ENCODE peak calls at places on chromosomes 2 and 18, in eight cellular contexts. One of them, this sample, is unnamed.

GRCh38 chr2:152127628-152128027 is 28.8 kb upstream of the CACNB4 start:
- DNase-seq in cerebellar cortex: no peak
- DNase-seq in germinal center: no peak
- DNase-seq in fibroblast of the conjunctiva: no peak
- DNase-seq in activated CD8-positive, alpha-beta memory T cell treated with anti-CD3 and anti-CD28 coated beads for 1 hour: no peak
- DNase-seq in IMR-90: no peak
- DNase-seq in stimulated activated CD8-positive, alpha-beta memory T cell treated with anti-CD3 and anti-CD28 coated beads, Interleukin-12 subunit alpha, Interleukin-12 subunit beta, amount 100 ng/mL, for 1 hour: no peak
- DNase-seq in naive thymus-derived CD8-positive, alpha-beta T cell: no peak
- DNase-seq in this sample: no peak

GRCh38 chr18:62334110-62334509 is 9.0 kb downstream of the TNFRSF11A start:
- DNase-seq in cerebellar cortex: no peak
- DNase-seq in germinal center: no peak
- DNase-seq in fibroblast of the conjunctiva: no peak
- DNase-seq in activated CD8-positive, alpha-beta memory T cell treated with anti-CD3 and anti-CD28 coated beads for 1 hour: no peak
- DNase-seq in IMR-90: peak
- DNase-seq in stimulated activated CD8-positive, alpha-beta memory T cell treated with anti-CD3 and anti-CD28 coated beads, Interleukin-12 subunit alpha, Interleukin-12 subunit beta, amount 100 ng/mL, for 1 hour: no peak
- DNase-seq in naive thymus-derived CD8-positive, alpha-beta T cell: no peak
- DNase-seq in this sample: no peak

GRCh38 chr2:222797308-222797707 is 63.5 kb upstream of the ACSL3 start:
- DNase-seq in cerebellar cortex: peak
- DNase-seq in germinal center: peak
- DNase-seq in fibroblast of the conjunctiva: peak
- DNase-seq in activated CD8-positive, alpha-beta memory T cell treated with anti-CD3 and anti-CD28 coated beads for 1 hour: no peak
- DNase-seq in IMR-90: peak
- DNase-seq in stimulated activated CD8-positive, alpha-beta memory T cell treated with anti-CD3 and anti-CD28 coated beads, Interleukin-12 subunit alpha, Interleukin-12 subunit beta, amount 100 ng/mL, for 1 hour: no peak
- DNase-seq in naive thymus-derived CD8-positive, alpha-beta T cell: no peak
- DNase-seq in this sample: peak

GRCh38 chr2:231455890-231456289 is 8.4 kb downstream of the NCL start:
- DNase-seq in cerebellar cortex: no peak
- DNase-seq in germinal center: no peak
- DNase-seq in fibroblast of the conjunctiva: no peak
- DNase-seq in activated CD8-positive, alpha-beta memory T cell treated with anti-CD3 and anti-CD28 coated beads for 1 hour: no peak
- DNase-seq in IMR-90: no peak
- DNase-seq in stimulated activated CD8-positive, alpha-beta memory T cell treated with anti-CD3 and anti-CD28 coated beads, Interleukin-12 subunit alpha, Interleukin-12 subunit beta, amount 100 ng/mL, for 1 hour: no peak
- DNase-seq in naive thymus-derived CD8-positive, alpha-beta T cell: no peak
- DNase-seq in this sample: no peak

GRCh38 chr2:235495373-235496238 is 1.8 kb downstream of the AGAP1 start:
- DNase-seq in cerebellar cortex: peak
- DNase-seq in germinal center: no peak
- DNase-seq in fibroblast of the conjunctiva: no peak
- DNase-seq in activated CD8-positive, alpha-beta memory T cell treated with anti-CD3 and anti-CD28 coated beads for 1 hour: no peak
- DNase-seq in IMR-90: no peak
- DNase-seq in stimulated activated CD8-positive, alpha-beta memory T cell treated with anti-CD3 and anti-CD28 coated beads, Interleukin-12 subunit alpha, Interleukin-12 subunit beta, amount 100 ng/mL, for 1 hour: no peak
- DNase-seq in naive thymus-derived CD8-positive, alpha-beta T cell: no peak
- DNase-seq in this sample: no peak

GRCh38 chr2:213995400-213996105 is 415.3 kb upstream of the VWC2L start:
- DNase-seq in cerebellar cortex: no peak
- DNase-seq in germinal center: no peak
- DNase-seq in fibroblast of the conjunctiva: peak
- DNase-seq in activated CD8-positive, alpha-beta memory T cell treated with anti-CD3 and anti-CD28 coated beads for 1 hour: no peak
- DNase-seq in IMR-90: peak
- DNase-seq in stimulated activated CD8-positive, alpha-beta memory T cell treated with anti-CD3 and anti-CD28 coated beads, Interleukin-12 subunit alpha, Interleukin-12 subunit beta, amount 100 ng/mL, for 1 hour: no peak
- DNase-seq in naive thymus-derived CD8-positive, alpha-beta T cell: no peak
- DNase-seq in this sample: peak

GRCh38 chr2:73112913-73113633 is at the start of gene RAB11FIP5:
- DNase-seq in cerebellar cortex: peak
- DNase-seq in germinal center: peak
- DNase-seq in fibroblast of the conjunctiva: peak
- DNase-seq in activated CD8-positive, alpha-beta memory T cell treated with anti-CD3 and anti-CD28 coated beads for 1 hour: peak
- DNase-seq in IMR-90: peak
- DNase-seq in stimulated activated CD8-positive, alpha-beta memory T cell treated with anti-CD3 and anti-CD28 coated beads, Interleukin-12 subunit alpha, Interleukin-12 subunit beta, amount 100 ng/mL, for 1 hour: peak
- DNase-seq in naive thymus-derived CD8-positive, alpha-beta T cell: peak
- DNase-seq in this sample: peak

GRCh38 chr2:36476411-36476810 is 120.8 kb downstream of the CRIM1 start:
- DNase-seq in cerebellar cortex: no peak
- DNase-seq in germinal center: no peak
- DNase-seq in fibroblast of the conjunctiva: no peak
- DNase-seq in activated CD8-positive, alpha-beta memory T cell treated with anti-CD3 and anti-CD28 coated beads for 1 hour: no peak
- DNase-seq in IMR-90: no peak
- DNase-seq in stimulated activated CD8-positive, alpha-beta memory T cell treated with anti-CD3 and anti-CD28 coated beads, Interleukin-12 subunit alpha, Interleukin-12 subunit beta, amount 100 ng/mL, for 1 hour: no peak
- DNase-seq in naive thymus-derived CD8-positive, alpha-beta T cell: no peak
- DNase-seq in this sample: no peak

GRCh38 chr2:221716434-221717303 is 144.6 kb upstream of the EPHA4 start:
- DNase-seq in cerebellar cortex: no peak
- DNase-seq in germinal center: no peak
- DNase-seq in fibroblast of the conjunctiva: no peak
- DNase-seq in activated CD8-positive, alpha-beta memory T cell treated with anti-CD3 and anti-CD28 coated beads for 1 hour: no peak
- DNase-seq in IMR-90: peak
- DNase-seq in stimulated activated CD8-positive, alpha-beta memory T cell treated with anti-CD3 and anti-CD28 coated beads, Interleukin-12 subunit alpha, Interleukin-12 subunit beta, amount 100 ng/mL, for 1 hour: no peak
- DNase-seq in naive thymus-derived CD8-positive, alpha-beta T cell: no peak
- DNase-seq in this sample: no peak

GRCh38 chr18:46301081-46301480 is 196.9 kb downstream of the HAUS1 start:
- DNase-seq in cerebellar cortex: no peak
- DNase-seq in germinal center: no peak
- DNase-seq in fibroblast of the conjunctiva: no peak
- DNase-seq in activated CD8-positive, alpha-beta memory T cell treated with anti-CD3 and anti-CD28 coated beads for 1 hour: no peak
- DNase-seq in IMR-90: no peak
- DNase-seq in stimulated activated CD8-positive, alpha-beta memory T cell treated with anti-CD3 and anti-CD28 coated beads, Interleukin-12 subunit alpha, Interleukin-12 subunit beta, amount 100 ng/mL, for 1 hour: no peak
- DNase-seq in naive thymus-derived CD8-positive, alpha-beta T cell: no peak
- DNase-seq in this sample: peak

GRCh38 chr2:14944562-14945346 is 312.2 kb downstream of the LRATD1 start:
- DNase-seq in cerebellar cortex: peak
- DNase-seq in germinal center: no peak
- DNase-seq in fibroblast of the conjunctiva: peak
- DNase-seq in activated CD8-positive, alpha-beta memory T cell treated with anti-CD3 and anti-CD28 coated beads for 1 hour: no peak
- DNase-seq in IMR-90: peak
- DNase-seq in stimulated activated CD8-positive, alpha-beta memory T cell treated with anti-CD3 and anti-CD28 coated beads, Interleukin-12 subunit alpha, Interleukin-12 subunit beta, amount 100 ng/mL, for 1 hour: no peak
- DNase-seq in naive thymus-derived CD8-positive, alpha-beta T cell: no peak
- DNase-seq in this sample: peak

GRCh38 chr2:212956665-212957064 is 194.7 kb downstream of the IKZF2 start:
- DNase-seq in cerebellar cortex: no peak
- DNase-seq in germinal center: no peak
- DNase-seq in fibroblast of the conjunctiva: no peak
- DNase-seq in activated CD8-positive, alpha-beta memory T cell treated with anti-CD3 and anti-CD28 coated beads for 1 hour: no peak
- DNase-seq in IMR-90: no peak
- DNase-seq in stimulated activated CD8-positive, alpha-beta memory T cell treated with anti-CD3 and anti-CD28 coated beads, Interleukin-12 subunit alpha, Interleukin-12 subunit beta, amount 100 ng/mL, for 1 hour: no peak
- DNase-seq in naive thymus-derived CD8-positive, alpha-beta T cell: no peak
- DNase-seq in this sample: no peak

GRCh38 chr2:160493227-160494028 is at the start of gene RBMS1:
- DNase-seq in cerebellar cortex: no peak
- DNase-seq in germinal center: peak
- DNase-seq in fibroblast of the conjunctiva: peak
- DNase-seq in activated CD8-positive, alpha-beta memory T cell treated with anti-CD3 and anti-CD28 coated beads for 1 hour: peak
- DNase-seq in IMR-90: peak
- DNase-seq in stimulated activated CD8-positive, alpha-beta memory T cell treated with anti-CD3 and anti-CD28 coated beads, Interleukin-12 subunit alpha, Interleukin-12 subunit beta, amount 100 ng/mL, for 1 hour: peak
- DNase-seq in naive thymus-derived CD8-positive, alpha-beta T cell: peak
- DNase-seq in this sample: no peak

GRCh38 chr2:47065771-47066380 is 89.2 kb downstream of the STPG4 start:
- DNase-seq in cerebellar cortex: no peak
- DNase-seq in germinal center: no peak
- DNase-seq in fibroblast of the conjunctiva: no peak
- DNase-seq in activated CD8-positive, alpha-beta memory T cell treated with anti-CD3 and anti-CD28 coated beads for 1 hour: no peak
- DNase-seq in IMR-90: peak
- DNase-seq in stimulated activated CD8-positive, alpha-beta memory T cell treated with anti-CD3 and anti-CD28 coated beads, Interleukin-12 subunit alpha, Interleukin-12 subunit beta, amount 100 ng/mL, for 1 hour: no peak
- DNase-seq in naive thymus-derived CD8-positive, alpha-beta T cell: no peak
- DNase-seq in this sample: no peak

GRCh38 chr2:162874412-162874811 is 35.8 kb upstream of the KCNH7 start:
- DNase-seq in cerebellar cortex: no peak
- DNase-seq in germinal center: no peak
- DNase-seq in fibroblast of the conjunctiva: no peak
- DNase-seq in activated CD8-positive, alpha-beta memory T cell treated with anti-CD3 and anti-CD28 coated beads for 1 hour: no peak
- DNase-seq in IMR-90: no peak
- DNase-seq in stimulated activated CD8-positive, alpha-beta memory T cell treated with anti-CD3 and anti-CD28 coated beads, Interleukin-12 subunit alpha, Interleukin-12 subunit beta, amount 100 ng/mL, for 1 hour: no peak
- DNase-seq in naive thymus-derived CD8-positive, alpha-beta T cell: no peak
- DNase-seq in this sample: no peak

GRCh38 chr2:11588228-11589110 is 54.6 kb downstream of the GREB1 start:
- DNase-seq in cerebellar cortex: no peak
- DNase-seq in germinal center: no peak
- DNase-seq in fibroblast of the conjunctiva: no peak
- DNase-seq in activated CD8-positive, alpha-beta memory T cell treated with anti-CD3 and anti-CD28 coated beads for 1 hour: no peak
- DNase-seq in IMR-90: no peak
- DNase-seq in stimulated activated CD8-positive, alpha-beta memory T cell treated with anti-CD3 and anti-CD28 coated beads, Interleukin-12 subunit alpha, Interleukin-12 subunit beta, amount 100 ng/mL, for 1 hour: no peak
- DNase-seq in naive thymus-derived CD8-positive, alpha-beta T cell: no peak
- DNase-seq in this sample: no peak

GRCh38 chr2:154133823-154134222 is 262.1 kb downstream of the GALNT13 start:
- DNase-seq in cerebellar cortex: peak
- DNase-seq in germinal center: no peak
- DNase-seq in fibroblast of the conjunctiva: peak
- DNase-seq in activated CD8-positive, alpha-beta memory T cell treated with anti-CD3 and anti-CD28 coated beads for 1 hour: no peak
- DNase-seq in IMR-90: no peak
- DNase-seq in stimulated activated CD8-positive, alpha-beta memory T cell treated with anti-CD3 and anti-CD28 coated beads, Interleukin-12 subunit alpha, Interleukin-12 subunit beta, amount 100 ng/mL, for 1 hour: no peak
- DNase-seq in naive thymus-derived CD8-positive, alpha-beta T cell: no peak
- DNase-seq in this sample: no peak

GRCh38 chr2:162579169-162579568 is 235.2 kb downstream of the GCA start:
- DNase-seq in cerebellar cortex: no peak
- DNase-seq in germinal center: no peak
- DNase-seq in fibroblast of the conjunctiva: no peak
- DNase-seq in activated CD8-positive, alpha-beta memory T cell treated with anti-CD3 and anti-CD28 coated beads for 1 hour: no peak
- DNase-seq in IMR-90: no peak
- DNase-seq in stimulated activated CD8-positive, alpha-beta memory T cell treated with anti-CD3 and anti-CD28 coated beads, Interleukin-12 subunit alpha, Interleukin-12 subunit beta, amount 100 ng/mL, for 1 hour: no peak
- DNase-seq in naive thymus-derived CD8-positive, alpha-beta T cell: no peak
- DNase-seq in this sample: no peak

This sample was measured in astrocyte of the cerebellum.